ENCODE peak calls at places on chromosomes 1 and 21, in nine cellular contexts. C, K, U, R, H, X, N, G and Q are unnamed samples.
A peak's percentile ranks its signal among the peaks of the same experiment; 100 is the strongest.

GRCh38 chr1:13813398-13814012 is 113.5 kb downstream of the PRDM2 start:
- DNase-seq in H (no peak), U (peak; percentile 68), C (no peak), K (peak; percentile 49), X (no peak), R (peak; percentile 32), G (no peak), N (no peak), Q (no peak)

GRCh38 chr1:1858382-1859086 is 32.4 kb downstream of the GNB1 start:
- DNase-seq in U (peak; percentile 54), H (peak; percentile 80), R (peak; percentile 70), X (peak; percentile 62), K (peak; percentile 67), C (peak; percentile 60), N (peak; percentile 60), G (peak; percentile 48), Q (peak; percentile 62)

GRCh38 chr21:42733037-42733632 is 79.7 kb downstream of the PDE9A start:
- DNase-seq in U (no peak), C (no peak), X (no peak), G (no peak), N (no peak), H (peak; percentile 11), K (no peak), R (no peak), Q (no peak)

GRCh38 chr1:209565759-209566678 is 17.5 kb upstream of the CAMK1G start:
- DNase-seq in N (peak; percentile 82), X (peak; percentile 73), H (peak; percentile 80), G (peak; percentile 32), R (peak; percentile 90), C (peak; percentile 70), K (peak; percentile 86), U (peak; percentile 76), Q (peak; percentile 86)

GRCh38 chr1:67894981-67895735 is 61.9 kb upstream of the GNG12 start:
- DNase-seq in N (no peak), C (no peak), U (no peak), K (no peak), X (no peak), R (no peak), H (no peak), G (no peak), Q (no peak)

GRCh38 chr21:38769253-38769780 is 36.4 kb upstream of the ETS2 start:
- DNase-seq in C (no peak), N (no peak), X (no peak), R (no peak), K (no peak), H (no peak), G (no peak), U (no peak), Q (no peak)

GRCh38 chr1:244254467-244254866 is 197.2 kb downstream of the ADSS2 start:
- DNase-seq in X (no peak), N (peak; percentile 50), G (no peak), H (peak; percentile 13), C (peak; percentile 22), R (no peak), K (no peak), U (peak; percentile 78), Q (no peak)

GRCh38 chr1:11927866-11928592 is 1.8 kb upstream of the KIAA2013 start:
- DNase-seq in K (peak; percentile 78), U (no peak), N (no peak), C (no peak), X (no peak), G (no peak), H (no peak), R (no peak), Q (no peak)

GRCh38 chr1:166166400-166166699 is 451 bp downstream of the FAM78B start:
- DNase-seq in U (no peak), X (no peak), N (no peak), H (no peak), C (peak; percentile 16), G (no peak), K (no peak), R (no peak), Q (no peak)

GRCh38 chr1:236795757-236796719 is 946 bp downstream of the MTR start:
- DNase-seq in R (no peak), X (no peak), H (no peak), U (no peak), G (no peak), K (no peak), C (no peak), N (no peak), Q (no peak)

GRCh38 chr1:224163311-224163710 is 19.7 kb upstream of the DEGS1 start:
- DNase-seq in G (no peak), U (no peak), H (no peak), R (no peak), K (no peak), X (no peak), C (no peak), N (no peak), Q (no peak)

GRCh38 chr1:77447669-77448068 is 165.8 kb downstream of the AK5 start:
- DNase-seq in C (no peak), X (no peak), N (no peak), U (no peak), R (no peak), H (no peak), K (no peak), G (no peak), Q (no peak)
- TF ChIP-seq CTCF in C (no peak), X (no peak), N (no peak), U (no peak), R (no peak), H (no peak), K (no peak), G (no peak), Q (no peak)

GRCh38 chr1:201639826-201640225 is 100.9 kb downstream of the NAV1 start:
- DNase-seq in C (peak; percentile 30), H (no peak), N (no peak), K (no peak), U (no peak), X (no peak), G (no peak), R (no peak), Q (no peak)
- H3K4me1 ChIP-seq in C (no peaks in the 10 kb centered on the region), H (no peaks in the 10 kb centered on the region), N (peaks cover 9% of the 10 kb centered on the region), K (no peaks in the 10 kb centered on the region), U (peaks cover 26% of the 10 kb centered on the region), X (no peaks in the 10 kb centered on the region), G (no peaks in the 10 kb centered on the region), R (no peaks in the 10 kb centered on the region), Q (no peaks in the 10 kb centered on the region)

DNA sequence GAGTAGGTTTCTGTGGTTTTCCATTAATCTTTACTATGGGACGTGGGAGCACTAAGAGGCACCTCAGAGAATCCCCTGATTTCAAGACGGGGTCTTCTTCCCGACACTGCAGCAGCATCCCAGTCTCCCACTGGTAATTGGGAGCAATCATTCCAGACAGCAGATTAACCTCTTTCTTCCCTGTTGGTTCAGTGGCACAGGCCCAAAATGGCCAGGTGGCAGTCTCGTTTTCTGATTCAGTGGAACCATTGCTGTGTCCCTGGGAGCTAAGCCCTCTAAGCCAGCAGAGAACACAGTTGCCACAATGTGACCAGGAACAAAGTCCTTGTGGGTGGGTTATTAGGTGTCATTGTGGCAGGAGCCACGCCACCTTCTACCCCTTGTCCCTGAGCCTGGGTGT is 342.1 kb downstream of the MATN1 start:
- DNase-seq in C (no peak), H (no peak), G (no peak), U (no peak), N (no peak), R (no peak), K (peak; percentile 22), X (no peak), Q (no peak)
- TF ChIP-seq CTCF in C (no peak), H (no peak), G (no peak), U (no peak), N (no peak), R (no peak), K (no peak), X (no peak), Q (no peak)

DNA sequence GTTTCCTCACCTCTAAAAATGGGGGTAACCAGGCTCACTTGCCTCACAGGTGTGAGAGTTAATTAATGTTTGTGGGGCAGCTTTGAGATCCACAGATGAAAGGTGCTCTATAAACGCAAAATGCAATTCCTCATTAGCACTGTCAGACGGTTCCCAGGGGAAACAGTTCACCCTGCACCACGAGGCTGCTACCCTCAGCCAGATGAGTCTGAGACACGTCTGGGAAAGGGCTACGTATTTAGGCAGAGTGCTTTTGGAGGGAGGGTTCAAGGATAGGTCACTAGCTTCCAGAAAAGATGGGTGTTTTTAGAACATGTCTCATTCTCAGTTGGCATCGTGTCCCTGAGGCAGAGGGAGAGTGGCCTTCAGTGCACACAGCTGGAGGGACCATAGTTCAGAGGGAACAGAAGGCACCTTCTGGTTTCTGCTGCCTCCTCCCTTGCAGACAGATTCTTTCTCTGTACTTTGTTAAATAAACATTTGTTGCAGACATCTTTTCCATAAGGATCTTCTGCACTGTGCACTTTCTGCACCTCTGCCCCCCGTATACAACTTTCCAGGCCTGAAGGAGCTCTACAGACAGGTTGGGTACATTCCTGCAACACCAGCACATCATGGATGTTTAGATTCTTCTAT is 139.9 kb downstream of the CLIC6 start:
- DNase-seq in H (no peak), C (no peak), K (no peak), R (no peak), U (no peak), X (no peak), G (no peak), N (no peak), Q (no peak)
- H3K4me1 ChIP-seq in H (no peaks in the 10 kb centered on the region), C (peaks cover 31% of the 10 kb centered on the region), K (no peaks in the 10 kb centered on the region), R (no peaks in the 10 kb centered on the region), U (peaks cover 43% of the 10 kb centered on the region), X (peaks cover 61% of the 10 kb centered on the region), G (peaks cover 7% of the 10 kb centered on the region), N (no peaks in the 10 kb centered on the region), Q (peaks cover 11% of the 10 kb centered on the region)